ENCODE peak calls at places on chromosomes 5 and 9, in eight cellular contexts. S is activated CD8-positive, alpha-beta memory T cell treated with anti-CD3 and anti-CD28 coated beads for 48 hours; I is Peyer's patch; Z is CD8-positive, alpha-beta T cell; O is dermis microvascular lymphatic vessel endothelial cell; N is activated CD4-positive, alpha-beta T cell treated with anti-CD3 and anti-CD28 coated beads for 36 hours; H is SHP77; U is Right ventricle myocardium superior. R is an unnamed sample.
A peak's percentile ranks its signal among the peaks of the same experiment; 100 is the strongest.

GRCh38 chr9:36191290-36191645 is 547 bp downstream of the CLTA start:
- DNase-seq in S (peak; percentile 12), I (no peak), Z (peak; percentile 45), O (no peak), N (peak; percentile 65), H (no peak), U (no peak), R (no peak)

GRCh38 chr5:150148408-150148927 is 7.2 kb downstream of the PDGFRB start:
- DNase-seq in S (no peak), I (no peak), Z (no peak), O (no peak), N (no peak), H (no peak), U (no peak), R (peak; percentile 24)

GRCh38 chr5:9529041-9529480 is 16.8 kb downstream of the SEMA5A start:
- DNase-seq in S (no peak), I (no peak), Z (no peak), O (no peak), N (no peak), H (no peak), U (peak; percentile 72), R (no peak)

GRCh38 chr5:83776437-83777031 is 55.9 kb upstream of the HAPLN1 start:
- DNase-seq in S (no peak), I (no peak), Z (no peak), O (no peak), N (no peak), H (no peak), U (no peak), R (no peak)

GRCh38 chr5:57718155-57718554 is 235.5 kb upstream of the ACTBL2 start:
- DNase-seq in S (no peak), I (no peak), Z (no peak), O (no peak), N (no peak), H (no peak), U (no peak), R (no peak)

GRCh38 chr5:177496111-177497010 is 1.0 kb downstream of the PDLIM7 start:
- DNase-seq in S (no peak), I (no peak), Z (no peak), O (no peak), N (peak; percentile 44), H (peak; percentile 67), U (peak; percentile 83), R (no peak)

GRCh38 chr5:104179057-104179456 is 616.5 kb upstream of the NUDT12 start:
- DNase-seq in S (no peak), I (no peak), Z (no peak), O (peak; percentile 40), N (peak; percentile 46), H (peak; percentile 40), U (no peak), R (peak; percentile 55)

GRCh38 chr9:87829756-87830155 is 52.9 kb upstream of the SPATA31E1 start:
- DNase-seq in S (no peak), I (no peak), Z (no peak), O (no peak), N (no peak), H (no peak), U (no peak), R (no peak)

GRCh38 chr9:124810513-124811355 is 33.8 kb downstream of the OLFML2A start:
- DNase-seq in S (no peak), I (no peak), Z (no peak), O (no peak), N (no peak), H (no peak), U (no peak), R (no peak)

GRCh38 chr9:127194881-127195713 is 69.5 kb upstream of the GARNL3 start:
- DNase-seq in S (no peak), I (peak; percentile 70), Z (no peak), O (no peak), N (no peak), H (no peak), U (peak; percentile 22), R (no peak)

GRCh38 chr5:170541146-170541769 is 37.4 kb downstream of the KCNIP1 start:
- DNase-seq in S (no peak), I (no peak), Z (no peak), O (no peak), N (no peak), H (no peak), U (no peak), R (no peak)

GRCh38 chr9:115229496-115229895 is 111.5 kb upstream of the TNC start:
- DNase-seq in S (no peak), I (no peak), Z (no peak), O (no peak), N (no peak), H (no peak), U (no peak), R (no peak)

GRCh38 chr5:6291961-6292360 is 86.4 kb downstream of the MED10 start:
- DNase-seq in S (no peak), I (no peak), Z (no peak), O (peak; percentile 36), N (peak; percentile 24), H (peak; percentile 79), U (no peak), R (no peak)

GRCh38 chr9:88258587-88258986 is 120.3 kb upstream of the SPATA31C2 start:
- DNase-seq in S (no peak), I (no peak), Z (no peak), O (no peak), N (no peak), H (no peak), U (peak; percentile 78), R (no peak)

GRCh38 chr9:87324613-87325194 is 173.0 kb upstream of the DAPK1 start:
- DNase-seq in S (no peak), I (no peak), Z (no peak), O (peak; percentile 48), N (no peak), H (peak; percentile 15), U (no peak), R (peak; percentile 81)

GRCh38 chr5:96275051-96275450 is 158.0 kb downstream of the PCSK1 start:
- DNase-seq in S (no peak), I (no peak), Z (no peak), O (no peak), N (no peak), H (no peak), U (no peak), R (no peak)